ENCODE peak calls at places on chromosomes 13 and 19, in six cellular contexts. One of them, this sample, is unnamed. For H3K36me3 and H3K27me3, the result is how much of the 10 kb centered on the place peaks cover.

GRCh38 chr13:49681837-49682236 is 9.4 kb downstream of the EBPL start:
- DNase-seq in uterus: no peak
- DNase-seq in mesendoderm: no peak
- DNase-seq in HCT116: no peak
- DNase-seq in ovary: no peak
- DNase-seq in thoracic aorta: no peak
- DNase-seq in this sample: no peak

GRCh38 chr13:73299787-73300186 is 241.0 kb downstream of the KLF5 start:
- DNase-seq in uterus: no peak
- DNase-seq in mesendoderm: no peak
- DNase-seq in HCT116: no peak
- DNase-seq in ovary: no peak
- DNase-seq in thoracic aorta: no peak
- DNase-seq in this sample: no peak

GRCh38 chr13:45303866-45304265 is 37.1 kb downstream of the TPT1 start:
- DNase-seq in uterus: no peak
- DNase-seq in mesendoderm: no peak
- DNase-seq in HCT116: no peak
- DNase-seq in ovary: no peak
- DNase-seq in thoracic aorta: no peak
- DNase-seq in this sample: no peak

GRCh38 chr19:45247136-45247535 is 1.9 kb upstream of the EXOC3L2 start:
- DNase-seq in uterus: no peak
- DNase-seq in mesendoderm: no peak
- DNase-seq in HCT116: no peak
- DNase-seq in ovary: no peak
- DNase-seq in thoracic aorta: no peak
- DNase-seq in this sample: no peak

GRCh38 chr19:32675720-32676185 is at the start of gene RGS9BP:
- DNase-seq in uterus: peak
- DNase-seq in mesendoderm: peak
- DNase-seq in HCT116: no peak
- DNase-seq in ovary: peak
- DNase-seq in thoracic aorta: peak
- DNase-seq in this sample: peak

GRCh38 chr13:93230466-93230865 is 3.9 kb downstream of the GPC6 start:
- DNase-seq in uterus: no peak
- DNase-seq in mesendoderm: no peak
- DNase-seq in HCT116: no peak
- DNase-seq in ovary: no peak
- DNase-seq in thoracic aorta: no peak
- DNase-seq in this sample: no peak

GRCh38 chr13:46612258-46612657 is 59.3 kb downstream of the LRCH1 start:
- DNase-seq in uterus: no peak
- DNase-seq in mesendoderm: no peak
- DNase-seq in HCT116: no peak
- DNase-seq in ovary: no peak
- DNase-seq in thoracic aorta: no peak
- DNase-seq in this sample: no peak

GRCh38 chr13:31556376-31556775 is 182.9 kb upstream of the RXFP2 start:
- DNase-seq in uterus: no peak
- DNase-seq in mesendoderm: peak
- DNase-seq in HCT116: no peak
- DNase-seq in ovary: no peak
- DNase-seq in thoracic aorta: no peak
- DNase-seq in this sample: peak

GRCh38 chr13:109803822-109804221 is 17.4 kb upstream of the IRS2 start:
- DNase-seq in uterus: no peak
- DNase-seq in mesendoderm: no peak
- DNase-seq in HCT116: no peak
- DNase-seq in ovary: no peak
- DNase-seq in thoracic aorta: no peak
- DNase-seq in this sample: no peak

GRCh38 chr19:48171584-48172170 is 1.2 kb downstream of the ZSWIM9 start:
- DNase-seq in uterus: no peak
- DNase-seq in mesendoderm: no peak
- DNase-seq in HCT116: no peak
- DNase-seq in ovary: peak
- DNase-seq in thoracic aorta: no peak
- DNase-seq in this sample: no peak
- H3K4me3 ChIP-seq in uterus: no peak
- H3K4me3 ChIP-seq in mesendoderm: no peak
- H3K4me3 ChIP-seq in HCT116: peak
- H3K4me3 ChIP-seq in ovary: no peak
- H3K4me3 ChIP-seq in thoracic aorta: no peak
- H3K4me3 ChIP-seq in this sample: peak

GRCh38 chr13:102873653-102874052 is 27.8 kb downstream of the ERCC5 start:
- DNase-seq in uterus: no peak
- DNase-seq in mesendoderm: no peak
- DNase-seq in HCT116: no peak
- DNase-seq in ovary: no peak
- DNase-seq in thoracic aorta: no peak
- DNase-seq in this sample: no peak
- H3K36me3 ChIP-seq in uterus: under half
- H3K36me3 ChIP-seq in mesendoderm: under half
- H3K36me3 ChIP-seq in HCT116: under half
- H3K36me3 ChIP-seq in ovary: under half
- H3K36me3 ChIP-seq in thoracic aorta: under half
- H3K36me3 ChIP-seq in this sample: half or more

GRCh38 chr19:29529646-29530548 is 4.1 kb downstream of the VSTM2B start:
- DNase-seq in uterus: no peak
- DNase-seq in mesendoderm: peak
- DNase-seq in HCT116: no peak
- DNase-seq in ovary: no peak
- DNase-seq in thoracic aorta: no peak
- DNase-seq in this sample: no peak

GRCh38 chr19:29527500-29528328 is 1.9 kb downstream of the VSTM2B start:
- DNase-seq in uterus: no peak
- DNase-seq in mesendoderm: no peak
- DNase-seq in HCT116: no peak
- DNase-seq in ovary: no peak
- DNase-seq in thoracic aorta: no peak
- DNase-seq in this sample: no peak

GRCh38 chr19:29528946-29529645 is 3.3 kb downstream of the VSTM2B start:
- DNase-seq in uterus: no peak
- DNase-seq in mesendoderm: peak
- DNase-seq in HCT116: no peak
- DNase-seq in ovary: no peak
- DNase-seq in thoracic aorta: no peak
- DNase-seq in this sample: no peak

GRCh38 chr19:29526730-29527499 is 1.1 kb downstream of the VSTM2B start:
- DNase-seq in uterus: no peak
- DNase-seq in mesendoderm: peak
- DNase-seq in HCT116: no peak
- DNase-seq in ovary: no peak
- DNase-seq in thoracic aorta: no peak
- DNase-seq in this sample: no peak

DNA sequence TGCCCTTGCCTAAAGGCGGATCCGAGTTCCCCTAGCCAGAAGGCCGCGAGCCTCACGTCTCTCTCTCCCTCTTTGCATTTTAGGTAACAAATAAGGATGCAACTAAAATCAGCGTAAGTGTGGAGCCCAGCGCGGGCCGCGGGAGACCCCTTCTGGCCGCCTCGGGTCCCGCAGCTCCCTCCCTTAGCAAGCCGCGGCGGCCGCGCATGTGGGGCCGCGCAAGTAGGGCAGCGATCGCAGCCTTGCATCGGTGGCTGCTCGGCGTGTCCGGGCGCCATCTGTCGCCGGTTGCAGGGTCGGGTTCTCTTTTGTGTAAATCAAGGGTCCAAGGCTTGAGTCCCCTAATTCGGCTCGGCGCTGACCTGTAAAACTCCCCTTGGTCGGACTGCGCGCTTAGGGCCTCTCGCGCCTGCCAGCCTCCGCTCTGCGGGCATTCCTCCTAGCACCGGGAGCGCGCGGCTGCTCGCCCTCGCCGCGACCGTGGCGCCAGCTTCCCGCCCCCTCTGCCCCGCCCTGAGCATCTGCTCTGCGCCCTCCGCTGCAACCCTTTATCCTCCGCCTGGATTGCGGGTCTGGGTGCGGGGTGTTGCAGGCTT is 2.7 kb downstream of the VSTM2B start:
- DNase-seq in uterus: no peak
- DNase-seq in mesendoderm: peak
- DNase-seq in HCT116: peak
- DNase-seq in ovary: peak
- DNase-seq in thoracic aorta: no peak
- DNase-seq in this sample: peak
- H3K27me3 ChIP-seq in uterus: under half
- H3K27me3 ChIP-seq in mesendoderm: under half
- H3K27me3 ChIP-seq in HCT116: under half
- H3K27me3 ChIP-seq in ovary: under half
- H3K27me3 ChIP-seq in thoracic aorta: under half
- H3K27me3 ChIP-seq in this sample: half or more

GRCh38 chr13:26983533-26984315 is 187.9 kb downstream of the USP12 start:
- DNase-seq in uterus: no peak
- DNase-seq in mesendoderm: no peak
- DNase-seq in HCT116: no peak
- DNase-seq in ovary: no peak
- DNase-seq in thoracic aorta: no peak
- DNase-seq in this sample: no peak
- H3K4me3 ChIP-seq in uterus: no peak
- H3K4me3 ChIP-seq in mesendoderm: no peak
- H3K4me3 ChIP-seq in HCT116: no peak
- H3K4me3 ChIP-seq in ovary: no peak
- H3K4me3 ChIP-seq in thoracic aorta: peak
- H3K4me3 ChIP-seq in this sample: no peak

DNA sequence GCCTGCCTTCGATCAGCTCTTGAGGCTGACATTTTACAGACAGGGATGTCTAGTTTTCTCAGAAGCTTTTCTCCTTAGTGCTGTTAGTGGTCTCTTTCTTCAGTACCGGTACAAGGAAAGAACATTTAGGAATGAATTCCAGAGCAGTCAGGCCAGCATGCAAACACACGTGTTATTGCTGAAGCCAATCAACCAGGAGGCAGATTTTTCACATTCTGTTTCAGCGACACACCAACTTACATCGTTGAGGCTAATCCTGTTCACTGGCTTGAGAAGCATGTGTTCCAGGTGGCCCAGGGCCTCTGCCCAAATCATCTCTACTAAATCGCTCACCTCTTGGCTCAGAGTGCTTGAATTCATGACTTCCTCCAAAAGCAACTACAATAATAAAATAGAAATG is 19.2 kb downstream of the PARP4 start:
- DNase-seq in uterus: no peak
- DNase-seq in mesendoderm: no peak
- DNase-seq in HCT116: no peak
- DNase-seq in ovary: no peak
- DNase-seq in thoracic aorta: no peak
- DNase-seq in this sample: no peak
- H3K36me3 ChIP-seq in uterus: under half
- H3K36me3 ChIP-seq in mesendoderm: under half
- H3K36me3 ChIP-seq in HCT116: under half
- H3K36me3 ChIP-seq in ovary: under half
- H3K36me3 ChIP-seq in thoracic aorta: half or more
- H3K36me3 ChIP-seq in this sample: half or more

GRCh38 chr19:31348416-31349159 is 648 bp downstream of the TSHZ3 start:
- DNase-seq in uterus: peak
- DNase-seq in mesendoderm: peak
- DNase-seq in HCT116: no peak
- DNase-seq in ovary: peak
- DNase-seq in thoracic aorta: no peak
- DNase-seq in this sample: peak
- H3K27me3 ChIP-seq in uterus: under half
- H3K27me3 ChIP-seq in mesendoderm: under half
- H3K27me3 ChIP-seq in HCT116: under half
- H3K27me3 ChIP-seq in ovary: under half
- H3K27me3 ChIP-seq in thoracic aorta: under half
- H3K27me3 ChIP-seq in this sample: under half

DNA sequence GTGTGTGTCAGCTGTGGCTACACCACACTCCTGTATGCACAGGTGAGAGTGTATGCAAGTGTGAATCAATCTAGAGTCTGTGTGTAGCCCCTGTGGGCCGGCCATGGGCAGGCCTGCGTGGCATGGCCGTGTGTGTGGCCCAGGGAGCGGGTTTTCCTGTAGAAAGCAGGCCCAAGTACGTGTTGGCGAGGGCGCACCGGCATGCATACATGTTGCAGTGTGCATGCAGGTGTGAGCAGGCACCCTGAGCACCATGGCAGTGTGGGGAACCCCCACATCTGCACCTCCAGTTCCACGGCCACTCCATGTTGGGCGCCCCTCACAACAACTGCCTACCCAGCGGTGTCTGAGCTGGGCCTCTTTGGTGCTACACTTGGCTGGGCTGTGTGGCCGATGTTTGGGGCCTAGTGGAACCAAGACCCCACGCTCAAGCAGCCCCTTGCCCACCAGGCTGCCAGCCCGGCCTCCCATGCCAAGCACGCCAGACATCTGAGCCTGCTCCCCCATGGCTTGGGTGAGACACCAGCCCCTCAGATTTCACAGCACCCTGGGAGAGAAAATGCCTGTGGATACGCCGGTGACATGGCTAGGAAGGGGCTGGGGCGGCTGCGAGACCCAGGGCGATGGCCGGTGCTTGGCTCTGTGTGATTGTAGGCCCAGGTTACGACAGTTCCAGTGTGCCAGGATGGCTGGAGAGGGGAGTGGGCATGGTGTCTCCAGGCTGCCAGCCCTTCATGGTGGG is 2.1 kb downstream of the NFIX start:
- DNase-seq in uterus: no peak
- DNase-seq in mesendoderm: no peak
- DNase-seq in HCT116: no peak
- DNase-seq in ovary: peak
- DNase-seq in thoracic aorta: no peak
- DNase-seq in this sample: peak
- H3K4me3 ChIP-seq in uterus: peak
- H3K4me3 ChIP-seq in mesendoderm: no peak
- H3K4me3 ChIP-seq in HCT116: peak
- H3K4me3 ChIP-seq in ovary: peak
- H3K4me3 ChIP-seq in thoracic aorta: peak
- H3K4me3 ChIP-seq in this sample: peak

DNA sequence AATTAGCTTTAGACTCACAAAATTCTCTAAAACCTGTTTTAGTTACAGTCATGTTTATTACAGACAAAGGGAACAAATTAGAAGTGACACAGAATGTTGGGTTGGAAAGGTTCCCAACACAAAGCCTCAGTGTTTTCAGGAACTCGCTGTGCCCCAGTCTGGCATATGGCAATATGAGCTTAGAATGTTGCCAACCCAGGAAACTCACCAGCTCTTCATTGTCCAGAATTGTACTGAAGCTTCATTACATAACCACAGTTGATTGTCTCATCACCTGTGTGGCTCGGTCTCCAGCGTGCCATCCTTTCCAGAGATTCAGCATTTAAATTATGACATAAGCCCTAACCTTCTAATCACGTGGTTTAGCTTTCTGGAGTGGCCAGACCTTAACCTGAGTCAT is 19.1 kb downstream of the ZNF264 start:
- DNase-seq in uterus: no peak
- DNase-seq in mesendoderm: no peak
- DNase-seq in HCT116: no peak
- DNase-seq in ovary: no peak
- DNase-seq in thoracic aorta: no peak
- DNase-seq in this sample: no peak
- H3K36me3 ChIP-seq in uterus: under half
- H3K36me3 ChIP-seq in mesendoderm: under half
- H3K36me3 ChIP-seq in HCT116: half or more
- H3K36me3 ChIP-seq in ovary: under half
- H3K36me3 ChIP-seq in thoracic aorta: half or more
- H3K36me3 ChIP-seq in this sample: half or more